ENCODE peak calls at places on chromosomes 12 and 14, in five cellular contexts. B is heart left ventricle, Y is right lobe of liver, K is BJ, S is brain microvascular endothelial cell. H is an unnamed sample.

GRCh38 chr14:72305555-72305954 is 373.3 kb downstream of the RGS6 start:
- DNase-seq in B (no peak), Y (no peak), K (no peak), S (no peak), H (no peak)

GRCh38 chr14:93945070-93945399 is 17.9 kb downstream of the FAM181A start:
- DNase-seq in B (no peak), Y (no peak), K (no peak), S (no peak), H (no peak)

GRCh38 chr12:13211859-13212664 is 15.5 kb downstream of the EMP1 start:
- DNase-seq in B (no peak), Y (no peak), K (no peak), S (peak; percentile 52), H (no peak)

GRCh38 chr12:3247596-3248270 is 170.6 kb downstream of the TSPAN9 start:
- DNase-seq in B (no peak), Y (no peak), K (no peak), S (no peak), H (no peak)

GRCh38 chr12:110281549-110282342 is 699 bp downstream of the ATP2A2 start:
- DNase-seq in B (peak; percentile 58), Y (peak; percentile 64), K (no peak), S (no peak), H (no peak)

GRCh38 chr14:38065101-38065762 is 142.5 kb upstream of the SSTR1 start:
- DNase-seq in B (no peak), Y (no peak), K (no peak), S (no peak), H (no peak)

GRCh38 chr12:99959549-99960170 is 25.1 kb downstream of the ANKS1B start:
- DNase-seq in B (no peak), Y (no peak), K (no peak), S (no peak), H (no peak)

GRCh38 chr14:101361451-101362433 is 199.6 kb upstream of the DIO3 start:
- DNase-seq in B (no peak), Y (no peak), K (no peak), S (no peak), H (no peak)

GRCh38 chr12:110543252-110543959 is 39.7 kb downstream of the PPTC7 start:
- DNase-seq in B (peak; percentile 92), Y (peak; percentile 81), K (no peak), S (peak; percentile 81), H (no peak)

GRCh38 chr14:105843444-105844046 is 317.2 kb downstream of the TMEM121 start:
- DNase-seq in B (no peak), Y (no peak), K (no peak), S (no peak), H (no peak)

GRCh38 chr12:82019533-82019932 is 260.4 kb upstream of the PPFIA2 start:
- DNase-seq in B (no peak), Y (no peak), K (no peak), S (no peak), H (no peak)

GRCh38 chr14:98592611-98593170 is 679.3 kb downstream of the BCL11B start:
- DNase-seq in B (no peak), Y (no peak), K (no peak), S (no peak), H (no peak)

GRCh38 chr14:95815226-95815690 is 61.4 kb upstream of the TUNAR start:
- DNase-seq in B (no peak), Y (no peak), K (no peak), S (no peak), H (no peak)

GRCh38 chr14:85556263-85556662 is 26.3 kb downstream of the FLRT2 start:
- DNase-seq in B (no peak), Y (no peak), K (no peak), S (no peak), H (no peak)

GRCh38 chr14:105143451-105144230 is 24.9 kb downstream of the JAG2 start:
- DNase-seq in B (no peak), Y (no peak), K (no peak), S (no peak), H (no peak)

GRCh38 chr14:100165825-100166520 is 6.5 kb upstream of the DEGS2 start:
- DNase-seq in B (no peak), Y (no peak), K (no peak), S (no peak), H (no peak)
- H3K4me3 ChIP-seq in B (no peak overlapping the region), Y (no peak overlapping the region), K (no peak overlapping the region), S (no peak overlapping the region), H (no peak overlapping the region)

DNA sequence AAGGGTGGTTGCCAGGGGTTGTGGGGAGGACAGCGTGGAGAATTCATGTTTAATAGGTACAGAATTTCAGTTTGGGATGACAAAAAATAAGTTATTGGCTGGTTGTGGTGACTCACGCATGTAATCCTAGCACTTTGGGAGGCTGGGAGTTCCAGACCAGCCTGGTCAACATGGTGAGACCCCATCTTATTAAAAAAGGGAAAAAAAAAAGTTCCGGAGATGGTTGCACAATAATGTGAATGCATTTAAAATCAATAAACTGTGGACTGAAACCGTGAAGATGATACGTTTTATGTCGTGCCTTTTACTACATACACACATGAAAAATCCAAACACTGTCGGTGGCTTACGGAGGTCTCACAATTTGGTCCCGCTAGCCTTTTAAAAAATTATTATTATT is 20.5 kb downstream of the GALNT6 start:
- DNase-seq in B (no peak), Y (no peak), K (no peak), S (no peak), H (no peak)
- H3K36me3 ChIP-seq in B (no peaks in the 10 kb centered on the region), Y (no peaks in the 10 kb centered on the region), K (no peaks in the 10 kb centered on the region), S (no peaks in the 10 kb centered on the region), H (no peaks in the 10 kb centered on the region)

GRCh38 chr12:116534341-116535121 is 24.6 kb upstream of the MAP1LC3B2 start:
- DNase-seq in B (no peak), Y (peak; percentile 33), K (no peak), S (no peak), H (no peak)

GRCh38 chr12:116532986-116533342 is 26.2 kb upstream of the MAP1LC3B2 start:
- DNase-seq in B (no peak), Y (no peak), K (no peak), S (no peak), H (no peak)

GRCh38 chr12:116529686-116530085 is 29.5 kb upstream of the MAP1LC3B2 start:
- DNase-seq in B (no peak), Y (no peak), K (no peak), S (no peak), H (no peak)

GRCh38 chr12:116533343-116534248 is 25.6 kb upstream of the MAP1LC3B2 start:
- DNase-seq in B (peak; percentile 67), Y (peak; percentile 80), K (no peak), S (peak; percentile 42), H (no peak)

DNA sequence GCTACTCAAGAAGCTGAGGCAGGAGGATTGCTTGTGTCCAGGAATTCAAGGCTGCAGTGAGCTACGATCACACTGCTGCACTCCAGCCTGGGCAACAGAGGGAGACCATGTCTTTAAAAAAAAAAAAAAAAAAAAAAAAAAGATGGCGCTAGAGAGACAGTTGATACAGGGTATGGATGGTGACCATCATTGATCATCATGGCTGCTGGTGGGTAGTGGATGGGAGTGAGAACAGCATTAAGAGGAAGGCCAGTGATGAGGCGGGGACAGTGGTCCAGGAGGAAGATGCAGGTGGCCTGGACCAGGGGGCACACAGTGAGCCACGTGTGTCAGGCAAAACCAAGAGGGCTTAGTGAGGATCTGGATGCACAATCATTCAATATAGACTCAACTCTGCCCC is 26.8 kb upstream of the MAP1LC3B2 start:
- DNase-seq in B (no peak), Y (no peak), K (no peak), S (no peak), H (no peak)
- TF ChIP-seq CTCF in B (no peak), Y (no peak), K (no peak), S (no peak), H (no peak)

DNA sequence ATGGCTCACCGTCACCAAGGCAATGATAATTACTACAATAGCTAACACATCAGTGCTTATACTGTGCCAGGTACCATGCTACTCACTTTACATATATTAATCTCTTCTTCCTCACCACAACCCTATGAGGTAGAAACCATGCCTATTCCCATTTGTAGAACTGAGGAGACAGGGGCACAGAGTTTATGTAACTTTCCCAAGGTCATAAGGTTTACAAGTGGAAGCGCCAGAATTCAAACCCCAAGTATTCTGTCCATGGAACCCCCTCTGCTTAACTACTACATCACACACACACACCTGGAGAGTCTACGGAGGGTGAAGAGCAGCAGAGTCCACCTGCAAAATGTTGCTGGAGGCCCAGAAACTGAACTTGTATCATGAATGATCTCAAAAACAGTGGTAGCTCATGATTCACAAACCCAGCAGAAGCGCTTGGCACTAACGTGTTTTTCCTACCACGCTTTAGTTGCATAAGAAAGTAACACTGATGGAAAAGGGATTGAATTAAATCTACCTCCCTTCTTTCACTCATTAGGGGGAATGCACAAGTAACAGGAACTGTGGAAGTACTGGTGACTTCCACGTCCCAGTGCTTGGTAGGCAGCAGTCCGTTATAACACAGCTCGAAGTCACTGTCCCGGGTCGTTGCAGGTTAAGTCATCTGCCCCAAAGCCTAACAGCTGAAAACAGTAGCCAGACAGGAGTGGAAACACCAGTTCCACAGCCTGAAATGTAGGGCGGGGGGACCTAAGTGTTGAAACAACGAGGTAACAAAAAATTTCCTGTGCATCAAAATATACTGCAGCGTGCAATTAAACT is 2.0 kb downstream of the ITPR2 start:
- DNase-seq in B (no peak), Y (no peak), K (no peak), S (no peak), H (no peak)
- H3K4me3 ChIP-seq in B (no peak overlapping the region), Y (peak overlapping the region; percentile 19), K (no peak overlapping the region), S (peak overlapping the region; percentile 18), H (no peak overlapping the region)